ENCODE peak calls at places on chromosomes 12 and 14, in nine cellular contexts. One of them, this sample, is unnamed.

GRCh38 chr14:40129162-40129561 is 696.9 kb upstream of the FBXO33 start:
- DNase-seq in LHCN-M2: no peak
- DNase-seq in T-helper 1 cell: no peak
- DNase-seq in stimulated activated CD4-positive, alpha-beta T cell treated with anti-CD3 and anti-CD28 coated beads, TNF-alpha, amount 100 ng/mL, for 1 hour: no peak
- DNase-seq in CD8-positive, alpha-beta T cell: no peak
- DNase-seq in activated T-helper 1 cell treated with Interleukin-2 at 50 U/mL for 16 hours: no peak
- DNase-seq in endothelial cell of umbilical vein: no peak
- DNase-seq in lung: no peak
- DNase-seq in NCI-H510A treated with DMSO at 0.1 percent for 48 hours: no peak
- DNase-seq in this sample: no peak

GRCh38 chr12:60212159-60213000 is 616.6 kb downstream of the SLC16A7 start:
- DNase-seq in LHCN-M2: no peak
- DNase-seq in T-helper 1 cell: no peak
- DNase-seq in stimulated activated CD4-positive, alpha-beta T cell treated with anti-CD3 and anti-CD28 coated beads, TNF-alpha, amount 100 ng/mL, for 1 hour: no peak
- DNase-seq in CD8-positive, alpha-beta T cell: no peak
- DNase-seq in activated T-helper 1 cell treated with Interleukin-2 at 50 U/mL for 16 hours: no peak
- DNase-seq in endothelial cell of umbilical vein: no peak
- DNase-seq in lung: no peak
- DNase-seq in NCI-H510A treated with DMSO at 0.1 percent for 48 hours: no peak
- DNase-seq in this sample: no peak

GRCh38 chr12:64325055-64325454 is 65.5 kb downstream of the C12orf56 start:
- DNase-seq in LHCN-M2: no peak
- DNase-seq in T-helper 1 cell: no peak
- DNase-seq in stimulated activated CD4-positive, alpha-beta T cell treated with anti-CD3 and anti-CD28 coated beads, TNF-alpha, amount 100 ng/mL, for 1 hour: no peak
- DNase-seq in CD8-positive, alpha-beta T cell: no peak
- DNase-seq in activated T-helper 1 cell treated with Interleukin-2 at 50 U/mL for 16 hours: no peak
- DNase-seq in endothelial cell of umbilical vein: no peak
- DNase-seq in lung: no peak
- DNase-seq in NCI-H510A treated with DMSO at 0.1 percent for 48 hours: no peak
- DNase-seq in this sample: no peak

GRCh38 chr14:93708311-93708734 is 80.0 kb downstream of the PRIMA1 start:
- DNase-seq in LHCN-M2: no peak
- DNase-seq in T-helper 1 cell: no peak
- DNase-seq in stimulated activated CD4-positive, alpha-beta T cell treated with anti-CD3 and anti-CD28 coated beads, TNF-alpha, amount 100 ng/mL, for 1 hour: no peak
- DNase-seq in CD8-positive, alpha-beta T cell: no peak
- DNase-seq in activated T-helper 1 cell treated with Interleukin-2 at 50 U/mL for 16 hours: no peak
- DNase-seq in endothelial cell of umbilical vein: no peak
- DNase-seq in lung: peak
- DNase-seq in NCI-H510A treated with DMSO at 0.1 percent for 48 hours: no peak
- DNase-seq in this sample: no peak

GRCh38 chr14:24785698-24786097 is 151.7 kb upstream of the GZMB start:
- DNase-seq in LHCN-M2: no peak
- DNase-seq in T-helper 1 cell: no peak
- DNase-seq in stimulated activated CD4-positive, alpha-beta T cell treated with anti-CD3 and anti-CD28 coated beads, TNF-alpha, amount 100 ng/mL, for 1 hour: no peak
- DNase-seq in CD8-positive, alpha-beta T cell: no peak
- DNase-seq in activated T-helper 1 cell treated with Interleukin-2 at 50 U/mL for 16 hours: no peak
- DNase-seq in endothelial cell of umbilical vein: no peak
- DNase-seq in lung: no peak
- DNase-seq in NCI-H510A treated with DMSO at 0.1 percent for 48 hours: no peak
- DNase-seq in this sample: no peak

GRCh38 chr14:85248881-85249635 is 280.9 kb upstream of the FLRT2 start:
- DNase-seq in LHCN-M2: no peak
- DNase-seq in T-helper 1 cell: no peak
- DNase-seq in stimulated activated CD4-positive, alpha-beta T cell treated with anti-CD3 and anti-CD28 coated beads, TNF-alpha, amount 100 ng/mL, for 1 hour: no peak
- DNase-seq in CD8-positive, alpha-beta T cell: no peak
- DNase-seq in activated T-helper 1 cell treated with Interleukin-2 at 50 U/mL for 16 hours: no peak
- DNase-seq in endothelial cell of umbilical vein: no peak
- DNase-seq in lung: no peak
- DNase-seq in NCI-H510A treated with DMSO at 0.1 percent for 48 hours: no peak
- DNase-seq in this sample: no peak

GRCh38 chr14:21672116-21672515 is 1.5 kb downstream of the OR4E1 start:
- DNase-seq in LHCN-M2: peak
- DNase-seq in T-helper 1 cell: no peak
- DNase-seq in stimulated activated CD4-positive, alpha-beta T cell treated with anti-CD3 and anti-CD28 coated beads, TNF-alpha, amount 100 ng/mL, for 1 hour: no peak
- DNase-seq in CD8-positive, alpha-beta T cell: no peak
- DNase-seq in activated T-helper 1 cell treated with Interleukin-2 at 50 U/mL for 16 hours: no peak
- DNase-seq in endothelial cell of umbilical vein: peak
- DNase-seq in lung: no peak
- DNase-seq in NCI-H510A treated with DMSO at 0.1 percent for 48 hours: no peak
- DNase-seq in this sample: peak

GRCh38 chr12:20451759-20452158 is 83.4 kb downstream of the PDE3A start:
- DNase-seq in LHCN-M2: peak
- DNase-seq in T-helper 1 cell: no peak
- DNase-seq in stimulated activated CD4-positive, alpha-beta T cell treated with anti-CD3 and anti-CD28 coated beads, TNF-alpha, amount 100 ng/mL, for 1 hour: no peak
- DNase-seq in CD8-positive, alpha-beta T cell: no peak
- DNase-seq in activated T-helper 1 cell treated with Interleukin-2 at 50 U/mL for 16 hours: no peak
- DNase-seq in endothelial cell of umbilical vein: no peak
- DNase-seq in lung: no peak
- DNase-seq in NCI-H510A treated with DMSO at 0.1 percent for 48 hours: no peak
- DNase-seq in this sample: no peak

GRCh38 chr12:32183646-32184045 is 77.0 kb downstream of the BICD1 start:
- DNase-seq in LHCN-M2: peak
- DNase-seq in T-helper 1 cell: no peak
- DNase-seq in stimulated activated CD4-positive, alpha-beta T cell treated with anti-CD3 and anti-CD28 coated beads, TNF-alpha, amount 100 ng/mL, for 1 hour: no peak
- DNase-seq in CD8-positive, alpha-beta T cell: no peak
- DNase-seq in activated T-helper 1 cell treated with Interleukin-2 at 50 U/mL for 16 hours: no peak
- DNase-seq in endothelial cell of umbilical vein: peak
- DNase-seq in lung: no peak
- DNase-seq in NCI-H510A treated with DMSO at 0.1 percent for 48 hours: no peak
- DNase-seq in this sample: no peak

GRCh38 chr12:124513297-124513867 is 54.0 kb downstream of the NCOR2 start:
- DNase-seq in LHCN-M2: peak
- DNase-seq in T-helper 1 cell: no peak
- DNase-seq in stimulated activated CD4-positive, alpha-beta T cell treated with anti-CD3 and anti-CD28 coated beads, TNF-alpha, amount 100 ng/mL, for 1 hour: no peak
- DNase-seq in CD8-positive, alpha-beta T cell: no peak
- DNase-seq in activated T-helper 1 cell treated with Interleukin-2 at 50 U/mL for 16 hours: no peak
- DNase-seq in endothelial cell of umbilical vein: no peak
- DNase-seq in lung: no peak
- DNase-seq in NCI-H510A treated with DMSO at 0.1 percent for 48 hours: no peak
- DNase-seq in this sample: no peak

GRCh38 chr12:6903712-6904111 is 910 bp upstream of the LRRC23 start:
- DNase-seq in LHCN-M2: no peak
- DNase-seq in T-helper 1 cell: no peak
- DNase-seq in stimulated activated CD4-positive, alpha-beta T cell treated with anti-CD3 and anti-CD28 coated beads, TNF-alpha, amount 100 ng/mL, for 1 hour: no peak
- DNase-seq in CD8-positive, alpha-beta T cell: no peak
- DNase-seq in activated T-helper 1 cell treated with Interleukin-2 at 50 U/mL for 16 hours: no peak
- DNase-seq in endothelial cell of umbilical vein: no peak
- DNase-seq in lung: no peak
- DNase-seq in NCI-H510A treated with DMSO at 0.1 percent for 48 hours: no peak
- DNase-seq in this sample: no peak

GRCh38 chr12:29403991-29404390 is 23.0 kb upstream of the ERGIC2 start:
- DNase-seq in LHCN-M2: no peak
- DNase-seq in T-helper 1 cell: no peak
- DNase-seq in stimulated activated CD4-positive, alpha-beta T cell treated with anti-CD3 and anti-CD28 coated beads, TNF-alpha, amount 100 ng/mL, for 1 hour: no peak
- DNase-seq in CD8-positive, alpha-beta T cell: no peak
- DNase-seq in activated T-helper 1 cell treated with Interleukin-2 at 50 U/mL for 16 hours: no peak
- DNase-seq in endothelial cell of umbilical vein: no peak
- DNase-seq in lung: no peak
- DNase-seq in NCI-H510A treated with DMSO at 0.1 percent for 48 hours: no peak
- DNase-seq in this sample: no peak

GRCh38 chr14:95504135-95505029 is 12.1 kb downstream of the SYNE3 start:
- DNase-seq in LHCN-M2: peak
- DNase-seq in T-helper 1 cell: no peak
- DNase-seq in stimulated activated CD4-positive, alpha-beta T cell treated with anti-CD3 and anti-CD28 coated beads, TNF-alpha, amount 100 ng/mL, for 1 hour: no peak
- DNase-seq in CD8-positive, alpha-beta T cell: no peak
- DNase-seq in activated T-helper 1 cell treated with Interleukin-2 at 50 U/mL for 16 hours: no peak
- DNase-seq in endothelial cell of umbilical vein: peak
- DNase-seq in lung: no peak
- DNase-seq in NCI-H510A treated with DMSO at 0.1 percent for 48 hours: no peak
- DNase-seq in this sample: peak

GRCh38 chr12:22626429-22626828 is 1.5 kb downstream of the ETNK1 start:
- DNase-seq in LHCN-M2: peak
- DNase-seq in T-helper 1 cell: peak
- DNase-seq in stimulated activated CD4-positive, alpha-beta T cell treated with anti-CD3 and anti-CD28 coated beads, TNF-alpha, amount 100 ng/mL, for 1 hour: no peak
- DNase-seq in CD8-positive, alpha-beta T cell: no peak
- DNase-seq in activated T-helper 1 cell treated with Interleukin-2 at 50 U/mL for 16 hours: no peak
- DNase-seq in endothelial cell of umbilical vein: peak
- DNase-seq in lung: no peak
- DNase-seq in NCI-H510A treated with DMSO at 0.1 percent for 48 hours: no peak
- DNase-seq in this sample: no peak

GRCh38 chr12:29921307-29921706 is 137.6 kb upstream of the TMTC1 start:
- DNase-seq in LHCN-M2: peak
- DNase-seq in T-helper 1 cell: no peak
- DNase-seq in stimulated activated CD4-positive, alpha-beta T cell treated with anti-CD3 and anti-CD28 coated beads, TNF-alpha, amount 100 ng/mL, for 1 hour: no peak
- DNase-seq in CD8-positive, alpha-beta T cell: no peak
- DNase-seq in activated T-helper 1 cell treated with Interleukin-2 at 50 U/mL for 16 hours: no peak
- DNase-seq in endothelial cell of umbilical vein: peak
- DNase-seq in lung: no peak
- DNase-seq in NCI-H510A treated with DMSO at 0.1 percent for 48 hours: no peak
- DNase-seq in this sample: peak

GRCh38 chr12:57248934-57249742 is 1.8 kb downstream of the STAC3 start:
- DNase-seq in LHCN-M2: no peak
- DNase-seq in T-helper 1 cell: no peak
- DNase-seq in stimulated activated CD4-positive, alpha-beta T cell treated with anti-CD3 and anti-CD28 coated beads, TNF-alpha, amount 100 ng/mL, for 1 hour: no peak
- DNase-seq in CD8-positive, alpha-beta T cell: no peak
- DNase-seq in activated T-helper 1 cell treated with Interleukin-2 at 50 U/mL for 16 hours: no peak
- DNase-seq in endothelial cell of umbilical vein: no peak
- DNase-seq in lung: no peak
- DNase-seq in NCI-H510A treated with DMSO at 0.1 percent for 48 hours: no peak
- DNase-seq in this sample: no peak

GRCh38 chr14:93007225-93007997 is 84.5 kb downstream of the CHGA start:
- DNase-seq in LHCN-M2: peak
- DNase-seq in T-helper 1 cell: no peak
- DNase-seq in stimulated activated CD4-positive, alpha-beta T cell treated with anti-CD3 and anti-CD28 coated beads, TNF-alpha, amount 100 ng/mL, for 1 hour: no peak
- DNase-seq in CD8-positive, alpha-beta T cell: no peak
- DNase-seq in activated T-helper 1 cell treated with Interleukin-2 at 50 U/mL for 16 hours: no peak
- DNase-seq in endothelial cell of umbilical vein: no peak
- DNase-seq in lung: peak
- DNase-seq in NCI-H510A treated with DMSO at 0.1 percent for 48 hours: no peak
- DNase-seq in this sample: peak

GRCh38 chr12:111434680-111435338 is 29.1 kb downstream of the SH2B3 start:
- DNase-seq in LHCN-M2: peak
- DNase-seq in T-helper 1 cell: peak
- DNase-seq in stimulated activated CD4-positive, alpha-beta T cell treated with anti-CD3 and anti-CD28 coated beads, TNF-alpha, amount 100 ng/mL, for 1 hour: peak
- DNase-seq in CD8-positive, alpha-beta T cell: peak
- DNase-seq in activated T-helper 1 cell treated with Interleukin-2 at 50 U/mL for 16 hours: peak
- DNase-seq in endothelial cell of umbilical vein: peak
- DNase-seq in lung: no peak
- DNase-seq in NCI-H510A treated with DMSO at 0.1 percent for 48 hours: peak
- DNase-seq in this sample: no peak

GRCh38 chr14:28382460-28383220 is 383.9 kb upstream of the FOXG1 start:
- DNase-seq in LHCN-M2: peak
- DNase-seq in T-helper 1 cell: no peak
- DNase-seq in stimulated activated CD4-positive, alpha-beta T cell treated with anti-CD3 and anti-CD28 coated beads, TNF-alpha, amount 100 ng/mL, for 1 hour: no peak
- DNase-seq in CD8-positive, alpha-beta T cell: no peak
- DNase-seq in activated T-helper 1 cell treated with Interleukin-2 at 50 U/mL for 16 hours: no peak
- DNase-seq in endothelial cell of umbilical vein: peak
- DNase-seq in lung: no peak
- DNase-seq in NCI-H510A treated with DMSO at 0.1 percent for 48 hours: no peak
- DNase-seq in this sample: no peak